ENCODE peak calls at places on chromosomes 7 and 10, in six cellular contexts. One of them, this sample, is unnamed. For H3K4me1 and H3K9me3, the result is how much of the 10 kb centered on the place peaks cover.

GRCh38 chr7:104976966-104977636 is 36.9 kb upstream of the KMT2E start:
- DNase-seq in OCI-LY7: no peak
- DNase-seq in lung: no peak
- DNase-seq in stomach: no peak
- DNase-seq in tibial artery: no peak
- DNase-seq in uterus: no peak
- DNase-seq in this sample: no peak

GRCh38 chr7:155291045-155291530 is 6.6 kb upstream of the INSIG1 start:
- DNase-seq in OCI-LY7: no peak
- DNase-seq in lung: peak
- DNase-seq in stomach: peak
- DNase-seq in tibial artery: no peak
- DNase-seq in uterus: no peak
- DNase-seq in this sample: no peak

GRCh38 chr10:108208732-108209131 is 1044.2 kb upstream of the SORCS1 start:
- DNase-seq in OCI-LY7: no peak
- DNase-seq in lung: no peak
- DNase-seq in stomach: no peak
- DNase-seq in tibial artery: no peak
- DNase-seq in uterus: no peak
- DNase-seq in this sample: no peak

GRCh38 chr10:11414314-11415038 is 197.0 kb downstream of the USP6NL start:
- DNase-seq in OCI-LY7: no peak
- DNase-seq in lung: no peak
- DNase-seq in stomach: no peak
- DNase-seq in tibial artery: no peak
- DNase-seq in uterus: no peak
- DNase-seq in this sample: no peak

GRCh38 chr7:24115661-24116060 is 168.3 kb upstream of the NPY start:
- DNase-seq in OCI-LY7: no peak
- DNase-seq in lung: no peak
- DNase-seq in stomach: no peak
- DNase-seq in tibial artery: no peak
- DNase-seq in uterus: no peak
- DNase-seq in this sample: no peak

GRCh38 chr7:114856625-114857024 is 65.3 kb upstream of the MDFIC start:
- DNase-seq in OCI-LY7: no peak
- DNase-seq in lung: no peak
- DNase-seq in stomach: no peak
- DNase-seq in tibial artery: no peak
- DNase-seq in uterus: no peak
- DNase-seq in this sample: no peak

GRCh38 chr7:100574362-100575205 is 884 bp upstream of the SAP25 start:
- DNase-seq in OCI-LY7: no peak
- DNase-seq in lung: no peak
- DNase-seq in stomach: no peak
- DNase-seq in tibial artery: no peak
- DNase-seq in uterus: no peak
- DNase-seq in this sample: no peak

GRCh38 chr10:93695720-93696119 is 6.7 kb downstream of the FRA10AC1 start:
- DNase-seq in OCI-LY7: no peak
- DNase-seq in lung: no peak
- DNase-seq in stomach: no peak
- DNase-seq in tibial artery: no peak
- DNase-seq in uterus: no peak
- DNase-seq in this sample: no peak

GRCh38 chr7:73451780-73452398 is 18.3 kb downstream of the FZD9 start:
- DNase-seq in OCI-LY7: peak
- DNase-seq in lung: no peak
- DNase-seq in stomach: no peak
- DNase-seq in tibial artery: no peak
- DNase-seq in uterus: no peak
- DNase-seq in this sample: no peak

GRCh38 chr10:4434105-4434504 is 391.9 kb upstream of the AKR1E2 start:
- DNase-seq in OCI-LY7: no peak
- DNase-seq in lung: no peak
- DNase-seq in stomach: no peak
- DNase-seq in tibial artery: no peak
- DNase-seq in uterus: no peak
- DNase-seq in this sample: peak

GRCh38 chr7:146635200-146636032 is 518.8 kb downstream of the CNTNAP2 start:
- DNase-seq in OCI-LY7: no peak
- DNase-seq in lung: no peak
- DNase-seq in stomach: no peak
- DNase-seq in tibial artery: no peak
- DNase-seq in uterus: no peak
- DNase-seq in this sample: no peak

GRCh38 chr7:38978474-38978873 is 765 bp downstream of the POU6F2 start:
- DNase-seq in OCI-LY7: no peak
- DNase-seq in lung: no peak
- DNase-seq in stomach: no peak
- DNase-seq in tibial artery: no peak
- DNase-seq in uterus: no peak
- DNase-seq in this sample: no peak

GRCh38 chr7:6416516-6417145 is 31.1 kb downstream of the DAGLB start:
- DNase-seq in OCI-LY7: no peak
- DNase-seq in lung: no peak
- DNase-seq in stomach: no peak
- DNase-seq in tibial artery: no peak
- DNase-seq in uterus: no peak
- DNase-seq in this sample: no peak

GRCh38 chr7:46233585-46234329 is 312.7 kb upstream of the IGFBP3 start:
- DNase-seq in OCI-LY7: no peak
- DNase-seq in lung: no peak
- DNase-seq in stomach: no peak
- DNase-seq in tibial artery: no peak
- DNase-seq in uterus: no peak
- DNase-seq in this sample: no peak

GRCh38 chr10:42783181-42783549 is 570 bp downstream of the BMS1 start:
- DNase-seq in OCI-LY7: no peak
- DNase-seq in lung: no peak
- DNase-seq in stomach: no peak
- DNase-seq in tibial artery: no peak
- DNase-seq in uterus: no peak
- DNase-seq in this sample: no peak

GRCh38 chr7:41955475-41956243 is 252.8 kb upstream of the INHBA start:
- DNase-seq in OCI-LY7: no peak
- DNase-seq in lung: peak
- DNase-seq in stomach: peak
- DNase-seq in tibial artery: peak
- DNase-seq in uterus: peak
- DNase-seq in this sample: peak

GRCh38 chr10:57338823-57339558 is 928.7 kb downstream of the IPMK start:
- DNase-seq in OCI-LY7: peak
- DNase-seq in lung: no peak
- DNase-seq in stomach: no peak
- DNase-seq in tibial artery: no peak
- DNase-seq in uterus: no peak
- DNase-seq in this sample: peak

GRCh38 chr10:118557946-118558345 is 37.5 kb downstream of the PRLHR start:
- DNase-seq in OCI-LY7: no peak
- DNase-seq in lung: peak
- DNase-seq in stomach: no peak
- DNase-seq in tibial artery: no peak
- DNase-seq in uterus: no peak
- DNase-seq in this sample: no peak

GRCh38 chr10:120735773-120736371 is 115.3 kb upstream of the WDR11 start:
- DNase-seq in OCI-LY7: peak
- DNase-seq in lung: no peak
- DNase-seq in stomach: no peak
- DNase-seq in tibial artery: no peak
- DNase-seq in uterus: no peak
- DNase-seq in this sample: no peak

GRCh38 chr7:50978633-50979215 is 196.0 kb upstream of the GRB10 start:
- DNase-seq in OCI-LY7: no peak
- DNase-seq in lung: no peak
- DNase-seq in stomach: no peak
- DNase-seq in tibial artery: no peak
- DNase-seq in uterus: no peak
- DNase-seq in this sample: no peak

GRCh38 chr10:74488907-74489306 is 337.5 kb upstream of the KAT6B start:
- DNase-seq in OCI-LY7: no peak
- DNase-seq in lung: no peak
- DNase-seq in stomach: no peak
- DNase-seq in tibial artery: no peak
- DNase-seq in uterus: no peak
- DNase-seq in this sample: no peak

GRCh38 chr10:115063702-115064479 is 29.3 kb upstream of the ATRNL1 start:
- DNase-seq in OCI-LY7: no peak
- DNase-seq in lung: no peak
- DNase-seq in stomach: no peak
- DNase-seq in tibial artery: no peak
- DNase-seq in uterus: no peak
- DNase-seq in this sample: no peak

GRCh38 chr7:98352621-98353020 is 48.3 kb downstream of the BAIAP2L1 start:
- DNase-seq in OCI-LY7: no peak
- DNase-seq in lung: no peak
- DNase-seq in stomach: no peak
- DNase-seq in tibial artery: no peak
- DNase-seq in uterus: no peak
- DNase-seq in this sample: no peak

GRCh38 chr7:22627136-22627535 is 99.9 kb upstream of the IL6 start:
- DNase-seq in OCI-LY7: no peak
- DNase-seq in lung: no peak
- DNase-seq in stomach: no peak
- DNase-seq in tibial artery: no peak
- DNase-seq in uterus: no peak
- DNase-seq in this sample: no peak

GRCh38 chr7:23062452-23062851 is 43.1 kb upstream of the KLHL7 start:
- DNase-seq in OCI-LY7: no peak
- DNase-seq in lung: no peak
- DNase-seq in stomach: no peak
- DNase-seq in tibial artery: no peak
- DNase-seq in uterus: peak
- DNase-seq in this sample: no peak

GRCh38 chr10:109894516-109894915 is 28.8 kb downstream of the XPNPEP1 start:
- DNase-seq in OCI-LY7: no peak
- DNase-seq in lung: peak
- DNase-seq in stomach: peak
- DNase-seq in tibial artery: peak
- DNase-seq in uterus: peak
- DNase-seq in this sample: no peak

GRCh38 chr7:26686448-26686981 is 177.9 kb downstream of the SKAP2 start:
- DNase-seq in OCI-LY7: peak
- DNase-seq in lung: no peak
- DNase-seq in stomach: no peak
- DNase-seq in tibial artery: peak
- DNase-seq in uterus: no peak
- DNase-seq in this sample: peak

GRCh38 chr10:1217661-1218060 is 161.5 kb downstream of the WDR37 start:
- DNase-seq in OCI-LY7: no peak
- DNase-seq in lung: peak
- DNase-seq in stomach: no peak
- DNase-seq in tibial artery: no peak
- DNase-seq in uterus: no peak
- DNase-seq in this sample: no peak

GRCh38 chr10:1217237-1217587 is 161.0 kb downstream of the WDR37 start:
- DNase-seq in OCI-LY7: no peak
- DNase-seq in lung: no peak
- DNase-seq in stomach: no peak
- DNase-seq in tibial artery: no peak
- DNase-seq in uterus: no peak
- DNase-seq in this sample: no peak

GRCh38 chr10:1216576-1217236 is 160.5 kb downstream of the WDR37 start:
- DNase-seq in OCI-LY7: no peak
- DNase-seq in lung: peak
- DNase-seq in stomach: no peak
- DNase-seq in tibial artery: no peak
- DNase-seq in uterus: no peak
- DNase-seq in this sample: no peak

GRCh38 chr10:1214882-1215540 is 158.8 kb downstream of the WDR37 start:
- DNase-seq in OCI-LY7: no peak
- DNase-seq in lung: peak
- DNase-seq in stomach: no peak
- DNase-seq in tibial artery: no peak
- DNase-seq in uterus: no peak
- DNase-seq in this sample: no peak

GRCh38 chr10:1215862-1216575 is 159.8 kb downstream of the WDR37 start:
- DNase-seq in OCI-LY7: no peak
- DNase-seq in lung: peak
- DNase-seq in stomach: no peak
- DNase-seq in tibial artery: no peak
- DNase-seq in uterus: no peak
- DNase-seq in this sample: no peak
- H3K4me1 ChIP-seq in OCI-LY7: under half
- H3K4me1 ChIP-seq in lung: under half
- H3K4me1 ChIP-seq in stomach: under half
- H3K4me1 ChIP-seq in tibial artery: under half
- H3K4me1 ChIP-seq in uterus: under half
- H3K4me1 ChIP-seq in this sample: under half

DNA sequence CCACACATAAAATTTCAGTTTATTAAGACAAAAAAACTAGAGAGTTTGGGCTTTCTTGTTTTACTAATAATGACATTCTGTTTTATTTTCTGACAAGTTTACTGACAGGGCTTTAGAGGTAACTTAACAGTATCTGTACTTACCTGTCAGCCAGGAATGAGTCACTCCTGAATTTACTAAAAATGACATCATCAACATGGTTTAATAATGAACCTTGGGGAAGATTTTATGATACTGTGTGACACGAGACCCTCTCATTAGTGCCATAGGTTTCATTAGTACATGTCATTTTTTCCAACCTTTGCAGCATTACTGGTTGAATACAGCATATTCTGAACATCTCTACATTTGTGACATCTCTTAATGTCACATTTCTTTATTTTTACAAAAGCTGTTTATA is 131.1 kb downstream of the KCND2 start:
- DNase-seq in OCI-LY7: no peak
- DNase-seq in lung: no peak
- DNase-seq in stomach: no peak
- DNase-seq in tibial artery: no peak
- DNase-seq in uterus: no peak
- DNase-seq in this sample: no peak
- H3K4me3 ChIP-seq in OCI-LY7: no peak
- H3K4me3 ChIP-seq in lung: no peak
- H3K4me3 ChIP-seq in stomach: no peak
- H3K4me3 ChIP-seq in tibial artery: no peak
- H3K4me3 ChIP-seq in uterus: no peak
- H3K4me3 ChIP-seq in this sample: no peak

DNA sequence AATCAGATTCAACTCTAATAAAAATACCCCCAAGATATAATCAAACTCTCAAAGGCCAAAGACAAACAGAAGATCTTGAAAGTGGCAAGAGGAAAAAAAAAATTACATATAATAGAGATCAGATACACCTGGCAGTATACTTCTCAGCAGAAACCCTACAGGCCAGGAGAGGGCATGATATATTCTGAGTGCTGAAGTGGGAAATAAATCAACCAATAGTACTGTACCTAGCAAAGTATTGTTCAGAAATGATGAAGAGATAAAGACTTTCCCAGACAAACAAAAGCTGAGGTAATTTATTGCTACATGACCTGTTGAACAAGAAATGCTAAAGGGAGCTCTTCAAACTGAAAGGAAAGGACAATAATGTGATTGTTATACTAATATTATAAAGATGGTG is 291.9 kb downstream of the SH2D4B start:
- DNase-seq in OCI-LY7: no peak
- DNase-seq in lung: no peak
- DNase-seq in stomach: no peak
- DNase-seq in tibial artery: no peak
- DNase-seq in uterus: no peak
- DNase-seq in this sample: no peak
- H3K9me3 ChIP-seq in OCI-LY7: under half
- H3K9me3 ChIP-seq in lung: under half
- H3K9me3 ChIP-seq in stomach: under half
- H3K9me3 ChIP-seq in tibial artery: under half
- H3K9me3 ChIP-seq in uterus: under half
- H3K9me3 ChIP-seq in this sample: under half

GRCh38 chr7:28505861-28506260 is 93.5 kb downstream of the CREB5 start:
- DNase-seq in OCI-LY7: no peak
- DNase-seq in lung: no peak
- DNase-seq in stomach: no peak
- DNase-seq in tibial artery: no peak
- DNase-seq in uterus: no peak
- DNase-seq in this sample: no peak
- H3K4me1 ChIP-seq in OCI-LY7: under half
- H3K4me1 ChIP-seq in lung: under half
- H3K4me1 ChIP-seq in stomach: under half
- H3K4me1 ChIP-seq in tibial artery: under half
- H3K4me1 ChIP-seq in uterus: under half
- H3K4me1 ChIP-seq in this sample: under half